ENCODE peak calls at places on chromosome 14, in nine cellular contexts. R, S, E, U, J, Z, O, K and V are unnamed samples.

GRCh38 chr14:34078117-34078743 is 127.4 kb upstream of the EGLN3 start:
- DNase-seq in J (no peak), S (peak), E (no peak), K (no peak), O (no peak), R (no peak), Z (no peak), U (no peak), V (no peak)

GRCh38 chr14:57245941-57246340 is 22.8 kb downstream of the EXOC5 start:
- DNase-seq in U (no peak), J (no peak), S (no peak), E (peak), Z (no peak), R (no peak), O (no peak), K (no peak), V (no peak)

GRCh38 chr14:23237772-23238594 is at the start of gene RNF212B:
- DNase-seq in O (peak), J (peak), S (peak), R (peak), Z (peak), K (peak), E (peak), U (peak), V (peak)

GRCh38 chr14:60796434-60796833 is 61.9 kb downstream of the MNAT1 start:
- DNase-seq in J (no peak), U (no peak), Z (no peak), O (no peak), S (no peak), R (no peak), E (no peak), K (no peak), V (no peak)

GRCh38 chr14:100891501-100892445 is 11.7 kb downstream of the RTL1 start:
- DNase-seq in S (no peak), O (no peak), Z (peak), K (no peak), E (no peak), U (no peak), R (no peak), J (no peak), V (peak)

GRCh38 chr14:100298551-100299237 is 7.5 kb downstream of the SLC25A29 start:
- DNase-seq in E (no peak), K (no peak), S (no peak), U (no peak), J (no peak), O (no peak), Z (no peak), R (no peak), V (peak)

GRCh38 chr14:91971188-91971778 is 23.8 kb upstream of the FBLN5 start:
- DNase-seq in J (no peak), E (no peak), Z (no peak), K (no peak), S (no peak), O (no peak), U (no peak), R (no peak), V (no peak)

GRCh38 chr14:76844223-76844622 is 18.0 kb downstream of the LRRC74A start:
- DNase-seq in J (no peak), K (no peak), U (peak), E (peak), Z (peak), S (peak), R (no peak), O (peak), V (no peak)

GRCh38 chr14:95770777-95771176 is 56.9 kb upstream of the TCL1A start:
- DNase-seq in K (no peak), R (no peak), O (no peak), E (no peak), J (no peak), Z (no peak), S (no peak), U (no peak), V (no peak)

DNA sequence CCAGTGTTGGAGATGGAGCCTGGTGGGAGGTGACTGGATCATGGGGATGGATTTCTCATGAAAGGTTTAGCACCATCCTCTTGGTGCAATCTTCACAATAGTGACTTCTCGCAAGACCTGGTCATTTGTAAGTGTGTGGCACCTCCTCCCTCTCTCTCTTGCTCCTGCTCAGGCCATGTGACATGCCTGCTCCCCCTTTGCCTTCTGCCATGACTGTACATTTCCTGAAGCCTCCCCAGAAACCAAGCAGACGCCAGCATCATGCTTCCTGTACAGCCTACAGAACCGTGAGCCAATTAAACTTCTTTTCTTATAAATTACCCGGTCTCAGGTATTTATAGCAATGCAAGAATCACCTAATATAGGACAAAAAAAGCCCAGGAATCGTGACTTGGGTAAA is 171.0 kb upstream of the FOXN3 start:
- DNase-seq in K (no peak), U (no peak), O (no peak), E (no peak), S (no peak), J (no peak), Z (no peak), R (no peak), V (no peak)
- TF ChIP-seq CTCF in K (no peak), U (no peak), O (no peak), E (no peak), S (no peak), J (no peak), Z (no peak), R (no peak), V (no peak)

DNA sequence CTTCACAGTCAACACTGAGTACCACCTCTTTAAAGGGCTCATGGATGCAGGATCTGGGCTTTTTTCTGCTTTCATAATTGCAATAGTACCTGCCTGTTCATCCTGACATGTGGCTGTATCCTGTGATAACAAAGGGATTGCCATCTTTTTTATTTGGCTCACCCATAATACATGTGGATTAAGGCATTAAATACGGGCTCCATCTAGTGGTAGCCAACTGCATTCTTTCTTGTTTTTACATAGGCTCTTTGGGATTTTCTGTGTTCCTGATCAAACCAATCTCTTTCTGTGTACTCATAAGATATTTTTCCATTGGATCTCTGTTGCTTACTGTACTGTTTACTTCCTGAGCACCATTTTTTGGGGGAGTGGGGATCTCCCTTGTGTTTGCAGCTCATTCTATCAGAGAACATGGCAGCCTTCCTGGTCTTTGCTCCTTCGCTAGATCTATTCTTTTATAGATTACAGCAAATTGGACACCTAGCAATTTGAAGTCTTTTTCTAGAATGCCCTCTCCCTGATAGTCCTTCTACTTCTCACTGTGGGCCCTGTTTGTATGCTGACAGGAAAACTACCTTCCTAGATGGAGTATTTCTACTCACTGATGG is 723.4 kb upstream of the MDGA2 start:
- DNase-seq in U (no peak), O (peak), J (no peak), Z (no peak), E (peak), K (no peak), S (peak), R (peak), V (no peak)
- TF ChIP-seq CTCF in U (peak), O (peak), J (peak), Z (no peak), E (peak), K (no peak), S (peak), R (peak), V (peak)

GRCh38 chr14:64137657-64138290 is 156.4 kb downstream of the ESR2 start:
- DNase-seq in R (no peak), K (no peak), J (no peak), E (peak), Z (no peak), O (peak), S (no peak), U (no peak), V (no peak)
- TF ChIP-seq CTCF in R (no peak), K (peak), J (peak), E (peak), Z (no peak), O (peak), S (peak), U (peak), V (peak)

DNA sequence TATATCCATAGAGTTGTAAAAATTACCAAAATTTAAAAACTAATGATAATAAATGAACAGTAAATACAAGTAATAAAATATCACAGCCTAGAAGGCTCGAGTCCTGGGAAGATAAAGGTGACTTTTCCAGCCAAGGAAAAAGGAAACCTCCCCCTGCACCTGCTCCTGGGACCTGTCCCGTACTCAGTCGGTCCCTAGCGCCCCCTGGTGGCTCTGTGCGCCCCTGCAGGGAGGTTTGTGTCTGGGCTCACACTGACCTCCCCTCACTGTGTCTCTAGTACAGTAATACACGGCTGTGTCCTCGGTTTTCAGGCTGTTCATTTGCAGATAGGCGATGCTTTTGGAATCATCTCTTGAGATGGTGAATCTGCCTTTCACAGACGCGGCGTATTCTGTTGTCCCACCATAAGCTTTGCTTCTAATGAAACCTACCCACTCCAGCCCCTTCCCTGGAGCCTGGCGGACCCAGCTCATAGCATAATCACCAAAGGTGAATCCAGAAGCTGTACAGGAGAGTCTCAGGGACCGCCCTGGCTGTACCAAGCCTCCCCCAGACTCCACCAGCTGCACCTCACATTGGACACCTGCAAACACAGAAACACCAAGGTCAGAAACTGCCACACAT is 1030.4 kb downstream of the TMEM121 start:
- DNase-seq in Z (peak), U (peak), R (no peak), S (no peak), K (no peak), J (peak), E (no peak), O (no peak), V (no peak)
- TF ChIP-seq CTCF in Z (no peak), U (peak), R (peak), S (peak), K (no peak), J (peak), E (no peak), O (peak), V (peak)

GRCh38 chr14:68611611-68612010 is 181.3 kb downstream of the ZFP36L1 start:
- DNase-seq in U (no peak), J (no peak), R (no peak), K (no peak), E (no peak), O (no peak), S (no peak), Z (peak), V (no peak)
- TF ChIP-seq CTCF in U (no peak), J (no peak), R (no peak), K (no peak), E (no peak), O (no peak), S (no peak), Z (no peak), V (no peak)

DNA sequence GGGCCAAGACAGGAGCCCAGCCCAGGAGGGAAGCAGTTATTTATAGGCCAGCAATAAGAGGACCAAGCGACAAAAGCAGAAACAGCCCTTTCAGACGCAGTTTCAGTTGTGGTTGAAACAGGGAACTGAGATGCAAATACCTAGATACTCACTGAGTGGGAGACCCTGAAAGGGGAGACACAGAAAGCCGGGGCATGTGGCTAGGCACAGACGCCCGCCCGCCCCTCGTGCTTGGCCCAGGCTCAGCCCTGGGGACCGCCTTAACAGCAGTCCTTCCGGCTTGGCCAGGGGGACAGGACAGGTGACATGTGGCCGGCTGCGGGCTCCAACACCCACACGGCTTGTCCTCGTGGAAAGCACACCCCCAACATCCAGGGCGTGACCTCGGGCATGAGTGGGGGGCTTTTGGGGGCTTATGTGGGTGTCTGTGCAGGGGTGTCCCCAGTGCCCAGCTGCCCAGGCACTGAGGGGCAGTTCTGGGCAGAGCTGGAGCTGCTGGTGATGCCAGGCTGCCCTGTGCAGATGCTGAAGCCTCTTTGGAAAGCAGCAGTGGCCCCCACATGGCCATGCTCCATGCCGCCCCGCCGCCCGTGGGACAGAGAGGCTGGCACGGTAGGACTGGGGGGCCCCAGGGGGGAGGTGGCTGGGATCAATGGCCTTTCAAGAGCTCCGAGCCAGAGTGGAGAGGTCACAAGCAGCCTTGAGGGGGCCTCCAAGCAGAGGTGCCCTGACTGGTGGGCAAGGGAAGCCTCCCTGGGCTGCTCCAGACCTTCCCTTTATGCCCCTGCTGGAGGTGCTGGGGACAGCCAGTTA is 2.1 kb downstream of the PLD4 start:
- DNase-seq in K (no peak), O (no peak), Z (no peak), E (no peak), J (peak), U (no peak), S (no peak), R (no peak), V (peak)
- TF ChIP-seq CTCF in K (no peak), O (no peak), Z (no peak), E (no peak), J (no peak), U (no peak), S (peak), R (no peak), V (peak)